ENCODE peak calls at places on chromosomes 2 and 18, in four cellular contexts. One of them, this sample, is unnamed.
A peak's percentile ranks its signal among the peaks of the same experiment; 100 is the strongest.

GRCh38 chr18:78239090-78239457 is 740.5 kb upstream of the SALL3 start:
- DNase-seq in DND-41: peak; percentile 27
- DNase-seq in keratinocyte: no peak
- DNase-seq in fibroblast of lung: no peak
- DNase-seq in this sample: no peak

GRCh38 chr2:1748741-1749488 is 4.6 kb upstream of the PXDN start:
- DNase-seq in keratinocyte: no peak
- DNase-seq in DND-41: no peak
- DNase-seq in fibroblast of lung: no peak
- DNase-seq in this sample: no peak

GRCh38 chr2:229519655-229520054 is 194.7 kb downstream of the DNER start:
- DNase-seq in keratinocyte: no peak
- DNase-seq in fibroblast of lung: no peak
- DNase-seq in DND-41: no peak
- DNase-seq in this sample: peak; percentile 1

GRCh38 chr2:76850969-76851368 is 671.2 kb downstream of the LRRTM4 start:
- DNase-seq in keratinocyte: no peak
- DNase-seq in DND-41: no peak
- DNase-seq in fibroblast of lung: no peak
- DNase-seq in this sample: no peak

GRCh38 chr2:128301501-128301966 is 17.1 kb downstream of the HS6ST1 start:
- DNase-seq in keratinocyte: no peak
- DNase-seq in fibroblast of lung: peak; percentile 94
- DNase-seq in DND-41: no peak
- DNase-seq in this sample: no peak

GRCh38 chr2:152566728-152567069 is 150.6 kb downstream of the PRPF40A start:
- DNase-seq in DND-41: no peak
- DNase-seq in keratinocyte: no peak
- DNase-seq in fibroblast of lung: no peak
- DNase-seq in this sample: peak; percentile 64

GRCh38 chr18:13611616-13612110 is 114.7 kb downstream of the FAM210A start:
- DNase-seq in keratinocyte: no peak
- DNase-seq in fibroblast of lung: peak; percentile 42
- DNase-seq in DND-41: peak; percentile 79
- DNase-seq in this sample: no peak

GRCh38 chr2:238098854-238099708 is 1.1 kb upstream of the ESPNL start:
- DNase-seq in DND-41: peak; percentile 5
- DNase-seq in fibroblast of lung: no peak
- DNase-seq in keratinocyte: no peak
- DNase-seq in this sample: peak; percentile 50

GRCh38 chr2:111091811-111092211 is 28.9 kb upstream of the BCL2L11 start:
- DNase-seq in keratinocyte: no peak
- DNase-seq in DND-41: no peak
- DNase-seq in fibroblast of lung: no peak
- DNase-seq in this sample: no peak

GRCh38 chr2:190407662-190408537 is at the start of gene MFSD6:
- DNase-seq in keratinocyte: no peak
- DNase-seq in DND-41: peak; percentile 67
- DNase-seq in fibroblast of lung: no peak
- DNase-seq in this sample: peak; percentile 61

GRCh38 chr2:154375625-154376020 is 322.9 kb upstream of the KCNJ3 start:
- DNase-seq in keratinocyte: no peak
- DNase-seq in DND-41: no peak
- DNase-seq in fibroblast of lung: peak; percentile 81
- DNase-seq in this sample: peak; percentile 64

GRCh38 chr18:58887613-58887963 is 22.9 kb downstream of the ZNF532 start:
- DNase-seq in fibroblast of lung: no peak
- DNase-seq in keratinocyte: no peak
- DNase-seq in DND-41: peak; percentile 43
- DNase-seq in this sample: peak; percentile 84

GRCh38 chr2:225889452-225889851 is 489.9 kb downstream of the NYAP2 start:
- DNase-seq in fibroblast of lung: peak; percentile 92
- DNase-seq in DND-41: peak; percentile 4
- DNase-seq in keratinocyte: peak; percentile 7
- DNase-seq in this sample: peak; percentile 75

GRCh38 chr2:138035597-138036217 is 71.4 kb downstream of the HNMT start:
- DNase-seq in DND-41: no peak
- DNase-seq in keratinocyte: no peak
- DNase-seq in fibroblast of lung: peak; percentile 47
- DNase-seq in this sample: no peak

GRCh38 chr2:178478102-178478441 is 328 bp downstream of the FKBP7 start:
- DNase-seq in fibroblast of lung: peak; percentile 38
- DNase-seq in DND-41: no peak
- DNase-seq in keratinocyte: no peak
- DNase-seq in this sample: no peak

GRCh38 chr2:95346236-95346737 is 49.1 kb downstream of the KCNIP3 start:
- DNase-seq in DND-41: no peak
- DNase-seq in keratinocyte: no peak
- DNase-seq in fibroblast of lung: peak; percentile 66
- DNase-seq in this sample: peak; percentile 75

GRCh38 chr2:241598061-241598460 is 38.9 kb downstream of the THAP4 start:
- DNase-seq in fibroblast of lung: no peak
- DNase-seq in keratinocyte: no peak
- DNase-seq in DND-41: no peak
- DNase-seq in this sample: no peak

GRCh38 chr18:68186039-68186438 is 528.9 kb downstream of the TMX3 start:
- DNase-seq in keratinocyte: no peak
- DNase-seq in fibroblast of lung: peak; percentile 23
- DNase-seq in DND-41: no peak
- DNase-seq in this sample: no peak

GRCh38 chr2:19818039-19818438 is 83.7 kb downstream of the TTC32 start:
- DNase-seq in DND-41: no peak
- DNase-seq in keratinocyte: no peak
- DNase-seq in fibroblast of lung: peak; percentile 36
- DNase-seq in this sample: no peak

GRCh38 chr18:57780318-57781127 is 22.6 kb downstream of the ATP8B1 start:
- DNase-seq in DND-41: no peak
- DNase-seq in keratinocyte: no peak
- DNase-seq in fibroblast of lung: peak; percentile 93
- DNase-seq in this sample: peak; percentile 82

GRCh38 chr2:165886487-165887146 is 67.0 kb downstream of the TTC21B start:
- DNase-seq in keratinocyte: no peak
- DNase-seq in DND-41: no peak
- DNase-seq in fibroblast of lung: no peak
- DNase-seq in this sample: no peak

GRCh38 chr18:75455249-75456183 is 28.0 kb upstream of the SMIM21 start:
- DNase-seq in DND-41: no peak
- DNase-seq in keratinocyte: no peak
- DNase-seq in fibroblast of lung: peak; percentile 34
- DNase-seq in this sample: no peak

GRCh38 chr2:29105375-29105774 is 9.8 kb upstream of the CLIP4 start:
- DNase-seq in keratinocyte: no peak
- DNase-seq in DND-41: no peak
- DNase-seq in fibroblast of lung: no peak
- DNase-seq in this sample: no peak

GRCh38 chr2:195363496-195363895 is 293.5 kb upstream of the SLC39A10 start:
- DNase-seq in DND-41: no peak
- DNase-seq in fibroblast of lung: peak; percentile 43
- DNase-seq in keratinocyte: peak; percentile 15
- DNase-seq in this sample: peak; percentile 69

GRCh38 chr2:126729896-126730295 is 73.9 kb downstream of the GYPC start:
- DNase-seq in fibroblast of lung: no peak
- DNase-seq in keratinocyte: no peak
- DNase-seq in DND-41: no peak
- DNase-seq in this sample: no peak

GRCh38 chr2:196607073-196607472 is 32.4 kb upstream of the CCDC150 start:
- DNase-seq in keratinocyte: no peak
- DNase-seq in DND-41: no peak
- DNase-seq in fibroblast of lung: peak; percentile 13
- DNase-seq in this sample: no peak

GRCh38 chr2:205596581-205596980 is 85.7 kb upstream of the NRP2 start:
- DNase-seq in DND-41: no peak
- DNase-seq in fibroblast of lung: no peak
- DNase-seq in keratinocyte: no peak
- DNase-seq in this sample: no peak

GRCh38 chr18:74225193-74225840 is 66.4 kb downstream of the CYB5A start:
- DNase-seq in DND-41: no peak
- DNase-seq in fibroblast of lung: peak; percentile 21
- DNase-seq in keratinocyte: no peak
- DNase-seq in this sample: no peak

GRCh38 chr18:47204908-47205522 is 28.9 kb upstream of the IER3IP1 start:
- DNase-seq in keratinocyte: no peak
- DNase-seq in DND-41: peak; percentile 30
- DNase-seq in fibroblast of lung: peak; percentile 40
- DNase-seq in this sample: peak; percentile 30

GRCh38 chr2:182220318-182220717 is 206.5 kb downstream of the PDE1A start:
- DNase-seq in keratinocyte: no peak
- DNase-seq in fibroblast of lung: no peak
- DNase-seq in DND-41: no peak
- DNase-seq in this sample: no peak

GRCh38 chr2:133841905-133842304 is 273.6 kb upstream of the NCKAP5 start:
- DNase-seq in keratinocyte: peak; percentile 62
- DNase-seq in fibroblast of lung: peak; percentile 76
- DNase-seq in DND-41: no peak
- DNase-seq in this sample: peak; percentile 97

GRCh38 chr2:75022516-75022915 is 64.1 kb downstream of the POLE4 start:
- DNase-seq in keratinocyte: no peak
- DNase-seq in DND-41: no peak
- DNase-seq in fibroblast of lung: peak; percentile 47
- DNase-seq in this sample: no peak

GRCh38 chr2:857937-858336 is 92.7 kb upstream of the SNTG2 start:
- DNase-seq in fibroblast of lung: no peak
- DNase-seq in DND-41: no peak
- DNase-seq in keratinocyte: no peak
- DNase-seq in this sample: no peak

GRCh38 chr2:241129086-241129871 is 20.0 kb downstream of the PASK start:
- DNase-seq in fibroblast of lung: peak; percentile 51
- DNase-seq in keratinocyte: no peak
- DNase-seq in DND-41: no peak
- DNase-seq in this sample: no peak

DNA sequence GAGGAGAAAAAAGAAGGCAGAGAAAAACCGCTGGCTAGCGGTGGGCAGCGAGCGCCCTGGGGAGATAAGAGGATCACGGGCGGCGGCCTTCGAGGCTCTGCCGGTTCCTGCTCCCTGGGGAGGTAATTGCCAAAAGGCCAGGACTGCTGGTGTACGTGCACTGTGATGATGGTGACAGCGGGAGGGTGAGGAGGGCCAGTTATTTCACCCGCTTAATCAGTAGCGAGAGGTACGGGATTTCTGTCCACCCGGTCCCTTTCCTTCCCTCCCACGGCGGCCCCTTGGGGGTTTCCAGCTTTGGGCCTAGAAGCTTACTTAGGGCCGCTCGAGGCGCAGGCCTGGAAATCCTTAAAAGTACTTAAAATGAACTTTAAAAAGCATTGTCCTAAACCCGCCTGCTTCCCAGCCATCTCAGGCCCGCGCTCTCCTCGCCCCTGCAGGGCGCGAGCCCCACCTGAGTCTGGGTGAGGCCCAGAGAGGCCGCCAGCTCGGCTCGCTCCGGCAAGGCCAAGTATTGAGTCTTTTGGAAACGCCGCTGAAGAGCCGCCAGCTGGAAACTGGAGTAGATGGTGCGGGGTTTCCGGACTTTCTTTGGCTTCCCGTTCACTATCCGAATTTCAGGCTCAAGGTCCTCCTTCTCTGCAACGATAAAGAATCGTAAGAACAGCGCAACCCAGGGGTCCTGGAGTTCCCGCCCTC is 1.5 kb downstream of the DLX2 start:
- DNase-seq in DND-41: no peak
- DNase-seq in fibroblast of lung: no peak
- DNase-seq in keratinocyte: no peak
- DNase-seq in this sample: no peak
- TF ChIP-seq EZH2 in DND-41: no peak
- TF ChIP-seq EZH2 in fibroblast of lung: peak; percentile 78
- TF ChIP-seq EZH2 in keratinocyte: no peak
- TF ChIP-seq EZH2 in this sample: no peak

GRCh38 chr2:102336502-102336945 is 19.1 kb upstream of the IL18R1 start:
- DNase-seq in DND-41: no peak
- DNase-seq in keratinocyte: peak; percentile 35
- DNase-seq in fibroblast of lung: peak; percentile 34
- DNase-seq in this sample: peak; percentile 94
- H3K4me3 ChIP-seq in DND-41: no peak overlapping the region
- H3K4me3 ChIP-seq in keratinocyte: peak overlapping the region; percentile 52
- H3K4me3 ChIP-seq in fibroblast of lung: no peak overlapping the region
- H3K4me3 ChIP-seq in this sample: peak overlapping the region; percentile 62

DNA sequence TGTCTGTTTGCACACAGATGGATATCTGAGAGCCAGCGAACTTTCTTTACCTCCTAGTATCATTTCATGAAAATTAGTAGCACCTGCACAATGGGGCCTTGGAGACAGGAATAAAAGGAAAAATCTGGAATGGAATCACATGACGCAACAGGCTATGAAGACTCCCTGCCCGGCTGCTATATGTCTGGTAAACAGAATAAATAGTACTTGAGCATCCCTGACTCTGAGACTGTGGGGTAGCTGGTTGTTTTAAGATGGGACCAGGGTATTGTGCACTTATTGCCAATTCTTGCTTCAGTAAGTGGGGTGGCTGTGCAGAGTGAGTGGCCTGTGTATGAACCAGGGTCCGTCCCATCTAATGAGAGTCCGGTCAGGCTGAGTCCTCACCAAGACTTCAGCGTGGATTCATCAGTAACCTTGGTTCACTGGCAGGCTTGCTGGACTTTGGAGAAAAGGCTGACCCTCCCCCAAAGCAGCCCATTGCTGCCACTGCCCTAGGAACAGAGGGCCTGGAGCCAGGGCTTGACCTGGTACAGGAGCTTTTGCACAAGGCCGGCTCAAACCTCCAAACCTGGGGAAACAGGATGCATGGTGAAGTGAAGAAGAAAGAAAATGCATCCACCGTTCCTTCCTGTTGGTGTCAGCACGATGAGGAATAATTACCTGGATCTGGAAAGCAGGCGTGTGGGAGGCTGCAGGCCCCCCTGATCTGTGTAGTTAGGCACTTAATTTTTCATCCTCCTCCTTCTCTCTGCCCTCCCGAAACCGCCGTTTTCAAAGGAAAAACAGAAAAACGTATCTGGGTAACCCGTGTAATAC is 147.4 kb downstream of the TGIF1 start:
- DNase-seq in fibroblast of lung: no peak
- DNase-seq in keratinocyte: no peak
- DNase-seq in DND-41: no peak
- DNase-seq in this sample: no peak
- H3K9ac ChIP-seq in fibroblast of lung: peak overlapping the region; percentile 45
- H3K9ac ChIP-seq in keratinocyte: no peak overlapping the region
- H3K9ac ChIP-seq in DND-41: peak overlapping the region; percentile 63
- H3K9ac ChIP-seq in this sample: peak overlapping the region; percentile 85

DNA sequence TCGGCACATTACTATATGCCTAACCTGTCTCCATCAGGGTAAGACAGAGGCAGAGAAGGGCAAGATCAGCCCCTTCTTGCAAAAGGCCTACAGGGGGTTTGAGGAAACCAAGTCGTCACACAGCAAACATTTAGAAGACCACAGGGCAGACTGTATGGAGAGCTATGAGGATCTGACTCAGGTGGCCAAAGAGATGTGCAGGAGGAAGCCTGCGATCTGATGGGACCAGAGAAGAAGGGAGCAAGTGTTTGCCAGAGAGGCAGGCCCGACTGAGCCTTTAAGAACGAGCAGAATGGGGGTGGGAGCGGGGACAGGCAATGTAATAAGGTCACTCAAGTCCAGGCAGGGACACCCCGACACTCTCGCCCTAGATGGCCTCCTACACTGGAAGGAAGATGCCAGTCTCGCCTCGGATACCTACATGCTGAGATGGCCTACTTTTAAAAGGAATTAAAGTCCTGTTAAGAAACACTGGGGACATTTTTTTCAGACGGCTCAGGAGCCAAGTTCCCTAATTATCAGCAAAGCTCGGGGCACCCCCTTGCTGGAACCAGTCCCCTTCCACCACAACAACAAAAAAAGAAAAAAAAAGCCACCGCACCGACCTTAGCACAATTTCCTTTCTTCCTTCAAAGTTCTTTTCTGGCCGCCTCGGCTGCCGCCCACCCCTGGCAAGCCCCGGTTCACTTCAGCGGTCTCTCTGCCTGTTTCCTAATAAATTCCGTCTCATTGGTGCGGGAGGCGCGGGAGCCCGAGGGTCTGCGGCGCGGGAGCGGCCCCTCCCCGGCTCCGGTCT is 1.5 kb downstream of the SFXN5 start:
- DNase-seq in fibroblast of lung: no peak
- DNase-seq in DND-41: peak; percentile 8
- DNase-seq in keratinocyte: no peak
- DNase-seq in this sample: peak; percentile 37
- TF ChIP-seq EZH2 in fibroblast of lung: no peak
- TF ChIP-seq EZH2 in DND-41: no peak
- TF ChIP-seq EZH2 in keratinocyte: no peak
- TF ChIP-seq EZH2 in this sample: no peak